ENCODE peak calls at places on chromosomes 7 and 10, in six cellular contexts. N is body of pancreas, H is head of caudate nucleus, K is SW480, M is bronchial epithelial cell, S is HFF-Myc. W is an unnamed sample.

GRCh38 chr7:17061443-17061842 is 179.7 kb upstream of the AGR3 start:
- DNase-seq in N (no peak), H (no peak), K (no peak), M (no peak), S (no peak), W (no peak)

GRCh38 chr7:156827587-156828203 is 65.3 kb downstream of the LMBR1 start:
- DNase-seq in N (no peak), H (no peak), K (no peak), M (peak), S (no peak), W (no peak)

GRCh38 chr10:44393051-44393630 is 8.2 kb upstream of the CXCL12 start:
- DNase-seq in N (no peak), H (no peak), K (no peak), M (no peak), S (peak), W (no peak)

GRCh38 chr10:97648557-97649404 is 8.3 kb downstream of the PI4K2A start:
- DNase-seq in N (no peak), H (no peak), K (peak), M (peak), S (peak), W (peak)

GRCh38 chr10:74877899-74878298 is 51.5 kb downstream of the KAT6B start:
- DNase-seq in N (no peak), H (no peak), K (no peak), M (no peak), S (no peak), W (no peak)

GRCh38 chr10:132446661-132447445 is 49.9 kb downstream of the PWWP2B start:
- DNase-seq in N (peak), H (no peak), K (peak), M (peak), S (no peak), W (no peak)

GRCh38 chr10:61164458-61165160 is 220.6 kb upstream of the RHOBTB1 start:
- DNase-seq in N (peak), H (no peak), K (no peak), M (peak), S (no peak), W (peak)

GRCh38 chr10:93535293-93535692 is 31.2 kb upstream of the FFAR4 start:
- DNase-seq in N (no peak), H (no peak), K (no peak), M (no peak), S (no peak), W (no peak)

W was measured in Ammon's horn.